ENCODE peak calls at places on chromosomes 4 and X, in four cellular contexts. F, I, Q and O are unnamed samples.

GRCh38 chrX:131827935-131828334 is 195.2 kb upstream of the STK26 start:
- DNase-seq in Q (no peak), I (peak), F (no peak), O (no peak)

GRCh38 chrX:124239911-124240310 is 92.5 kb upstream of the TEX13D start:
- DNase-seq in I (no peak), F (no peak), Q (no peak), O (no peak)

GRCh38 chrX:46837543-46838481 is 969 bp downstream of the RP2 start:
- DNase-seq in Q (peak), I (peak), F (peak), O (no peak)

GRCh38 chrX:121256653-121257052 is 209.2 kb downstream of the GLUD2 start:
- DNase-seq in I (no peak), F (no peak), Q (peak), O (no peak)

GRCh38 chrX:30513284-30513683 is 64.3 kb downstream of the TASL start:
- DNase-seq in Q (peak), I (peak), F (no peak), O (no peak)

GRCh38 chr4:53709693-53710092 is 118.4 kb upstream of the LNX1 start:
- DNase-seq in I (peak), Q (no peak), F (no peak), O (no peak)

GRCh38 chrX:101080326-101080725 is 1.6 kb downstream of the TMEM35A start:
- DNase-seq in Q (no peak), I (no peak), F (no peak), O (no peak)

GRCh38 chrX:108439434-108439883 is at the start of gene COL4A5:
- DNase-seq in Q (peak), F (no peak), I (peak), O (no peak)

GRCh38 chr4:176767183-176767582 is 25.5 kb downstream of the VEGFC start:
- DNase-seq in I (peak), Q (no peak), F (no peak), O (no peak)

GRCh38 chrX:112066813-112067212 is 15.8 kb downstream of the TRPC5 start:
- DNase-seq in F (no peak), Q (no peak), I (no peak), O (no peak)